ENCODE peak calls at places on chromosome 22, in five cellular contexts. Q is posterior vena cava; Y is COLO829; O is neuronal stem cell; M is central memory CD8-positive, alpha-beta T cell. W is an unnamed sample.

GRCh38 chr22:36722055-36722454 is 18.5 kb upstream of the CACNG2 start:
- DNase-seq in Q (no peak), M (no peak), Y (no peak), O (no peak), W (no peak)

GRCh38 chr22:20090730-20091240 is 10.7 kb downstream of the DGCR8 start:
- DNase-seq in Y (no peak), M (no peak), O (no peak), Q (no peak), W (no peak)

GRCh38 chr22:48523091-48523490 is 1304.6 kb downstream of the BRD1 start:
- DNase-seq in M (no peak), Q (no peak), Y (no peak), O (no peak), W (no peak)

GRCh38 chr22:39913886-39914285 is 13.0 kb downstream of the GRAP2 start:
- DNase-seq in O (peak; percentile 61), M (no peak), Q (no peak), Y (peak; percentile 23), W (no peak)

GRCh38 chr22:47203554-47203991 is 441.1 kb downstream of the TBC1D22A start:
- DNase-seq in O (no peak), M (peak; percentile 6), Y (no peak), Q (peak; percentile 79), W (no peak)

GRCh38 chr22:46933040-46933439 is 170.6 kb downstream of the TBC1D22A start:
- DNase-seq in Y (no peak), Q (no peak), O (no peak), M (no peak), W (no peak)

GRCh38 chr22:31241936-31242335 is 29.8 kb downstream of the LIMK2 start:
- DNase-seq in M (no peak), Y (no peak), Q (no peak), O (no peak), W (no peak)

GRCh38 chr22:46379301-46379930 is 43.9 kb downstream of the TRMU start:
- DNase-seq in O (no peak), Y (no peak), M (no peak), Q (no peak), W (no peak)

GRCh38 chr22:44625981-44626687 is 75.9 kb upstream of the PRR5 start:
- DNase-seq in M (peak; percentile 82), Y (peak; percentile 72), Q (peak; percentile 89), O (peak; percentile 69), W (peak; percentile 41)

GRCh38 chr22:46866591-46866990 is 104.1 kb downstream of the TBC1D22A start:
- DNase-seq in O (no peak), Q (no peak), M (no peak), Y (no peak), W (no peak)

GRCh38 chr22:50704510-50705218 is 32.0 kb downstream of the SHANK3 start:
- DNase-seq in Q (peak; percentile 81), Y (no peak), O (no peak), M (no peak), W (no peak)

GRCh38 chr22:22248878-22249277 is 4.3 kb downstream of the VPREB1 start:
- DNase-seq in M (no peak), Q (no peak), Y (no peak), O (no peak), W (no peak)

GRCh38 chr22:28373841-28374240 is 305.8 kb downstream of the TTC28 start:
- DNase-seq in M (no peak), Q (no peak), O (no peak), Y (peak; percentile 60), W (no peak)

GRCh38 chr22:39456262-39457046 is at the start of gene MGAT3:
- DNase-seq in Q (no peak), M (no peak), Y (no peak), O (no peak), W (no peak)

GRCh38 chr22:39094717-39095389 is 2.2 kb upstream of the APOBEC3H start:
- DNase-seq in O (no peak), Y (no peak), Q (no peak), M (no peak), W (no peak)

GRCh38 chr22:49753961-49754673 is 73.6 kb downstream of the BRD1 start:
- DNase-seq in M (no peak), Y (no peak), Q (peak; percentile 58), O (no peak), W (peak; percentile 57)

GRCh38 chr22:43293661-43294392 is 49.3 kb downstream of the SCUBE1 start:
- DNase-seq in Q (no peak), Y (no peak), M (no peak), O (no peak), W (no peak)

GRCh38 chr22:27318516-27318915 is 483.0 kb downstream of the MN1 start:
- DNase-seq in Y (no peak), Q (no peak), O (no peak), M (no peak), W (no peak)

GRCh38 chr22:44570476-44571445 is 72.7 kb upstream of the RTL6 start:
- DNase-seq in M (no peak), Q (no peak), O (no peak), Y (no peak), W (no peak)

GRCh38 chr22:48208894-48209293 is 1446.4 kb downstream of the TBC1D22A start:
- DNase-seq in Q (peak; percentile 71), M (no peak), Y (no peak), O (no peak), W (no peak)

GRCh38 chr22:38843716-38844660 is at the start of gene NPTXR:
- DNase-seq in O (peak; percentile 54), Y (no peak), M (peak; percentile 25), Q (no peak), W (peak; percentile 42)

GRCh38 chr22:27668828-27669797 is 132.4 kb downstream of the MN1 start:
- DNase-seq in O (no peak), Y (peak; percentile 53), M (no peak), Q (no peak), W (no peak)

GRCh38 chr22:24482586-24482985 is 12.5 kb upstream of the UPB1 start:
- DNase-seq in Q (no peak), M (no peak), O (no peak), Y (peak; percentile 68), W (peak; percentile 38)

GRCh38 chr22:19970031-19970478 is 28.4 kb upstream of the TXNRD2 start:
- DNase-seq in Q (no peak), O (no peak), Y (no peak), M (no peak), W (no peak)

GRCh38 chr22:36569999-36570398 is 41.0 kb upstream of the EIF3D start:
- DNase-seq in O (peak; percentile 21), Y (no peak), M (no peak), Q (no peak), W (no peak)

GRCh38 chr22:41939981-41940852 is 6.7 kb downstream of the CENPM start:
- DNase-seq in O (no peak), Y (no peak), M (peak; percentile 85), Q (peak; percentile 80), W (peak; percentile 20)

GRCh38 chr22:37621352-37621860 is 12.8 kb downstream of the GGA1 start:
- DNase-seq in O (no peak), Y (no peak), M (no peak), Q (no peak), W (no peak)

GRCh38 chr22:20249797-20250354 is 18.2 kb downstream of the RTN4R start:
- DNase-seq in O (no peak), Q (no peak), Y (no peak), M (no peak), W (peak; percentile 50)

GRCh38 chr22:41256898-41257260 is 16.1 kb upstream of the CHADL start:
- DNase-seq in M (no peak), O (no peak), Y (no peak), Q (no peak), W (no peak)

GRCh38 chr22:39178206-39179111 is 26.0 kb upstream of the CBX7 start:
- DNase-seq in Y (no peak), M (no peak), Q (no peak), O (no peak), W (no peak)

GRCh38 chr22:31852691-31853370 is 91.5 kb upstream of the YWHAH start:
- DNase-seq in Q (no peak), M (no peak), Y (no peak), O (no peak), W (no peak)

GRCh38 chr22:26553056-26553752 is 36.7 kb downstream of the TPST2 start:
- DNase-seq in Y (peak; percentile 92), O (no peak), M (no peak), Q (no peak), W (peak; percentile 36)

GRCh38 chr22:30370681-30371080 is 13.9 kb downstream of the CCDC157 start:
- DNase-seq in Y (no peak), Q (no peak), M (no peak), O (no peak), W (no peak)

W was measured in NCI-H1105 treated with DMSO at 0.1 percent for 48 hours.